ENCODE peak calls at places on chromosomes 3 and 15, in eight cellular contexts. Z is CD8-positive, alpha-beta memory T cell; B is tibial artery; J is mammary epithelial cell; C is H1; P is CD8-positive, alpha-beta T cell; S is AG04449; I is SK-N-MC. Y is an unnamed sample.

GRCh38 chr3:38455639-38456430 is 2.1 kb downstream of the ACVR2B start:
- DNase-seq in C (no peak), S (no peak), J (no peak), B (peak), I (no peak), Z (no peak), P (no peak), Y (no peak)

GRCh38 chr3:27326211-27326948 is 42.8 kb downstream of the NEK10 start:
- DNase-seq in B (no peak), I (no peak), J (peak), Z (no peak), P (no peak), C (no peak), S (peak), Y (no peak)

GRCh38 chr15:52558196-52558595 is 10.6 kb downstream of the ARPP19 start:
- DNase-seq in C (no peak), B (no peak), I (no peak), S (no peak), J (peak), Z (peak), P (no peak), Y (no peak)

GRCh38 chr15:69713726-69714559 is 261.3 kb downstream of the RPLP1 start:
- DNase-seq in Z (peak), I (no peak), P (peak), B (no peak), S (no peak), C (no peak), J (peak), Y (no peak)

GRCh38 chr15:69435980-69436379 is 16.6 kb upstream of the RPLP1 start:
- DNase-seq in S (no peak), Z (no peak), P (no peak), C (no peak), B (no peak), J (no peak), I (no peak), Y (no peak)

GRCh38 chr15:55834331-55834730 is 91.4 kb upstream of the PRTG start:
- DNase-seq in P (no peak), Z (no peak), I (no peak), B (no peak), C (no peak), J (no peak), S (no peak), Y (no peak)

GRCh38 chr3:189096092-189096491 is 75.7 kb upstream of the TPRG1 start:
- DNase-seq in Z (no peak), I (no peak), P (no peak), J (no peak), C (no peak), B (no peak), S (no peak), Y (no peak)

GRCh38 chr3:30428251-30428650 is 178.2 kb upstream of the TGFBR2 start:
- DNase-seq in Z (no peak), J (peak), I (no peak), B (no peak), S (no peak), C (no peak), P (no peak), Y (no peak)

GRCh38 chr15:28987337-28987736 is 101.6 kb downstream of the APBA2 start:
- DNase-seq in J (no peak), P (no peak), Z (no peak), S (no peak), C (no peak), I (no peak), B (no peak), Y (no peak)

GRCh38 chr3:195931582-195932273 is 23.4 kb upstream of the TNK2 start:
- DNase-seq in B (peak), P (no peak), J (no peak), C (no peak), S (no peak), I (no peak), Z (no peak), Y (no peak)

GRCh38 chr3:170467007-170467406 is 48.3 kb downstream of the CLDN11 start:
- DNase-seq in S (no peak), B (no peak), J (no peak), I (no peak), P (no peak), C (peak), Z (no peak), Y (no peak)

GRCh38 chr3:137692803-137693431 is 71.2 kb upstream of the SOX14 start:
- DNase-seq in J (peak), C (peak), I (no peak), P (no peak), S (no peak), Z (no peak), B (no peak), Y (no peak)

GRCh38 chr3:127366383-127366782 is 78.5 kb upstream of the PRR20G start:
- DNase-seq in C (no peak), B (no peak), I (no peak), Z (no peak), J (no peak), P (no peak), S (no peak), Y (no peak)

GRCh38 chr3:25902586-25902985 is 112.7 kb downstream of the OXSM start:
- DNase-seq in Z (no peak), J (no peak), S (no peak), P (no peak), C (no peak), I (no peak), B (no peak), Y (no peak)

GRCh38 chr3:123821920-123822319 is 62.2 kb downstream of the MYLK start:
- DNase-seq in J (no peak), C (no peak), P (no peak), S (no peak), Z (no peak), B (no peak), I (no peak), Y (no peak)

GRCh38 chr15:79989682-79990081 is 18.7 kb upstream of the BCL2A1 start:
- DNase-seq in J (peak), C (no peak), Z (no peak), S (no peak), I (no peak), B (no peak), P (no peak), Y (no peak)

GRCh38 chr15:51046799-51047449 is 47.8 kb downstream of the TNFAIP8L3 start:
- DNase-seq in Z (no peak), B (no peak), J (no peak), I (no peak), P (no peak), C (no peak), S (no peak), Y (no peak)

GRCh38 chr3:160225181-160226025 is at the start of gene C3orf80:
- DNase-seq in P (peak), Z (peak), B (peak), I (no peak), C (peak), J (peak), S (no peak), Y (peak)

GRCh38 chr3:124886168-124887051 is 755 bp downstream of the ITGB5 start:
- DNase-seq in S (no peak), I (no peak), P (no peak), C (peak), B (peak), Z (no peak), J (peak), Y (peak)

GRCh38 chr3:177810162-177810623 is 612.9 kb upstream of the TBL1XR1 start:
- DNase-seq in C (no peak), J (peak), S (peak), B (no peak), Z (no peak), I (no peak), P (no peak), Y (no peak)

GRCh38 chr3:186121968-186122367 is 13.1 kb upstream of the ETV5 start:
- DNase-seq in C (peak), P (no peak), J (peak), S (no peak), Z (no peak), B (no peak), I (no peak), Y (peak)

GRCh38 chr15:55796321-55796965 is 53.5 kb upstream of the PRTG start:
- DNase-seq in J (peak), B (no peak), P (no peak), I (no peak), C (no peak), S (no peak), Z (no peak), Y (no peak)

GRCh38 chr3:72763751-72764440 is 84.3 kb downstream of the SHQ1 start:
- DNase-seq in J (no peak), I (no peak), P (no peak), Z (no peak), S (no peak), B (no peak), C (no peak), Y (peak)

GRCh38 chr15:64703632-64703959 is 71.8 kb downstream of the RBPMS2 start:
- DNase-seq in Z (no peak), I (no peak), B (no peak), C (no peak), S (no peak), P (no peak), J (no peak), Y (no peak)

GRCh38 chr3:50275160-50275995 is 3.5 kb upstream of the LSMEM2 start:
- DNase-seq in B (no peak), S (no peak), I (no peak), Z (no peak), C (peak), P (no peak), J (no peak), Y (no peak)

GRCh38 chr15:34084086-34084485 is 17.6 kb downstream of the EMC7 start:
- DNase-seq in B (no peak), S (no peak), Z (no peak), I (no peak), J (no peak), C (no peak), P (no peak), Y (no peak)

GRCh38 chr3:156899951-156900350 is 73.8 kb downstream of the LEKR1 start:
- DNase-seq in P (no peak), C (no peak), J (no peak), B (no peak), I (no peak), Z (no peak), S (peak), Y (no peak)

GRCh38 chr15:80152896-80153876 is at the start of gene FAH:
- DNase-seq in J (peak), S (no peak), Z (peak), B (no peak), P (peak), C (peak), I (no peak), Y (peak)

GRCh38 chr15:59372352-59373211 is at the start of gene MYO1E:
- DNase-seq in J (peak), I (peak), P (peak), S (peak), Z (no peak), C (peak), B (peak), Y (peak)

GRCh38 chr15:37891754-37892368 is 42.6 kb upstream of the TMCO5A start:
- DNase-seq in S (no peak), P (no peak), Z (no peak), C (no peak), B (no peak), I (no peak), J (peak), Y (no peak)

GRCh38 chr15:69391046-69391757 is 22.9 kb upstream of the KIF23 start:
- DNase-seq in S (no peak), I (no peak), P (no peak), B (no peak), J (peak), C (peak), Z (no peak), Y (no peak)

GRCh38 chr15:34366271-34367043 is 539 bp downstream of the LPCAT4 start:
- DNase-seq in B (peak), C (peak), S (no peak), P (peak), I (no peak), Z (peak), J (peak), Y (peak)

GRCh38 chr3:144774897-144775296 is 803.3 kb downstream of the DIPK2A start:
- DNase-seq in P (no peak), Z (no peak), I (no peak), S (no peak), J (no peak), C (no peak), B (no peak), Y (no peak)

GRCh38 chr15:34799825-34800168 is 4.4 kb upstream of the ACTC1 start:
- DNase-seq in I (no peak), J (no peak), B (no peak), Z (no peak), C (no peak), S (no peak), P (no peak), Y (no peak)

GRCh38 chr15:90402230-90402629 is 14.2 kb downstream of the IQGAP1 start:
- DNase-seq in P (no peak), C (no peak), Z (no peak), I (no peak), J (peak), S (no peak), B (peak), Y (no peak)

GRCh38 chr15:90402806-90403205 is 14.8 kb downstream of the IQGAP1 start:
- DNase-seq in C (no peak), P (no peak), J (no peak), S (no peak), Z (no peak), I (no peak), B (no peak), Y (no peak)

GRCh38 chr15:90401499-90401898 is 13.5 kb downstream of the IQGAP1 start:
- DNase-seq in S (no peak), C (no peak), P (no peak), I (no peak), Z (no peak), J (no peak), B (no peak), Y (no peak)

GRCh38 chr15:90400759-90401314 is 12.8 kb downstream of the IQGAP1 start:
- DNase-seq in C (no peak), B (peak), P (peak), S (peak), I (peak), J (peak), Z (peak), Y (peak)

DNA sequence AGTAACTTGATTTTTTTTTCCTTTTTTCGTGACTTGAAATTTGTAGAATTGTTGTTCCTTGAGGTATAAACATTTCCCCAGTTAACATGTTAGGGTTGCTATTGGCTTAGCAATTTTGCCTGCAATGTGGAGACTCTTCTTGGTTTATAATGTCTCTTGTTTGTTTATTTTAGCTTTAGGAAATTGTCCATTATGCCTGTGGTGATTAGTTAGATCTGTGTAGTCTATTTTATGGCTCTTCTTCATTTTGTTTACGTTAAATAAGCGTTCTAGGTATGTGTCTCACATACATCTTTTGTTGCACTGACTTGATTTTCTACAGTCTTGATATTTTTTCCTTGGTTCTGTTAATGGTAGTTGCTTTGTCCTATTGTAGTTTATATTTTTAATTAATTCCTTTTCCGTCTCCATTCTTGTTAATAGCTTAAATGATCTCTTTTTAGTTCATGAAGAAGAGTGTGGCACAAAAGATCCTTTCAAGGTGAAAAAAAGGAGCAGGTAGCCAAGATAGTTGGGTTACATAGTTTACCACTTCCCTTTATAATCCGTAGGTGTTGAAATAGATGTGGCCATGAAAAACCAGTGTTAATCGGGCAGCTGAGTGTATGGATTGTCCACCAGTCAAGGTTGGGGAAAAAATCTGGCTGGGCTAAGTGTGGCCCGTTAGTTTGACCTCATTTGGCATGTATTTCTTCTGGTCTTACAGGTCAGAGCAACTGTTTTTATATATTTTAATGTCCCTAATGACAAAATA is 12.1 kb downstream of the IQGAP1 start:
- DNase-seq in I (no peak), J (peak), S (no peak), Z (no peak), B (no peak), P (no peak), C (no peak), Y (no peak)
- H3K4me3 ChIP-seq in I (peak), J (peak), S (no peak), Z (peak), B (peak), P (no peak), C (no peak), Y (no peak)

GRCh38 chr15:32636908-32637567 is 4.5 kb upstream of the SCG5 start:
- DNase-seq in Z (no peak), P (no peak), I (no peak), B (no peak), C (no peak), S (no peak), J (no peak), Y (no peak)

GRCh38 chr15:32642667-32643425 is 1.3 kb downstream of the SCG5 start:
- DNase-seq in P (no peak), Z (no peak), C (no peak), J (no peak), B (no peak), I (no peak), S (no peak), Y (no peak)

GRCh38 chr15:32643907-32644445 is 2.5 kb downstream of the SCG5 start:
- DNase-seq in P (no peak), B (no peak), Z (no peak), C (no peak), I (no peak), J (peak), S (no peak), Y (no peak)

GRCh38 chr15:32637704-32638103 is 3.8 kb upstream of the SCG5 start:
- DNase-seq in S (no peak), I (no peak), P (no peak), C (no peak), J (no peak), Z (no peak), B (no peak), Y (no peak)

DNA sequence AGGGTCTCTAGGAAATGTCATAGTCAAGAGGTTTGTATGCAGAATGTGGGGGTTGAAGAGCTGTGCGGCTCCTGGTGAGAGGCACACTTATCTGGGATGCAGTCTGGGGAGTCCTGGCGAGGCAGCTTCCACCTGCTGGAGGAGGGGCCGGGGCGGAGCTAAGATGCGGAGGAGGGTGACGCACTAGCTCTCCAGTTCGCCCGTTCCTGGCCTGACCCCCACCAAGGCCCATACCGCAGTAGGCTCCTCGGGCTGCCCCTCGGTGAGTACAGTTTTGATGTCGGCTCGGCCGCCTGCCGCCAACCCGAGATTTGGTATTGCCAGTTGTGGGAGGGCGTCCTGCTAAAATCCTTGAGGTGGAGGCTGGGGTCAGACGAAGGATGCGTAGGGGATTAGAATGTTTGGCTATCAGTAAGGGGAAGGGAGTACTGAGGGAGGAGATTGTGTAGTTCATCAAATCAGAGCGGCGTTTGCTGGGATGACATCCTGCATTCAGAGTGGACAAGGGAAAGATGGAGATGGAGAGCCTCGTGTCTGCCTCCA is at the start of gene SCG5:
- DNase-seq in Z (no peak), I (no peak), C (peak), P (no peak), J (no peak), B (no peak), S (no peak), Y (no peak)
- H3K4me3 ChIP-seq in Z (no peak), I (no peak), C (peak), P (no peak), J (no peak), B (peak), S (no peak), Y (no peak)

GRCh38 chr3:183178833-183179549 is 16.5 kb upstream of the LAMP3 start:
- DNase-seq in P (no peak), Z (no peak), I (no peak), S (no peak), B (no peak), C (peak), J (peak), Y (peak)
- H3K4me3 ChIP-seq in P (peak), Z (peak), I (peak), S (peak), B (peak), C (peak), J (peak), Y (peak)

DNA sequence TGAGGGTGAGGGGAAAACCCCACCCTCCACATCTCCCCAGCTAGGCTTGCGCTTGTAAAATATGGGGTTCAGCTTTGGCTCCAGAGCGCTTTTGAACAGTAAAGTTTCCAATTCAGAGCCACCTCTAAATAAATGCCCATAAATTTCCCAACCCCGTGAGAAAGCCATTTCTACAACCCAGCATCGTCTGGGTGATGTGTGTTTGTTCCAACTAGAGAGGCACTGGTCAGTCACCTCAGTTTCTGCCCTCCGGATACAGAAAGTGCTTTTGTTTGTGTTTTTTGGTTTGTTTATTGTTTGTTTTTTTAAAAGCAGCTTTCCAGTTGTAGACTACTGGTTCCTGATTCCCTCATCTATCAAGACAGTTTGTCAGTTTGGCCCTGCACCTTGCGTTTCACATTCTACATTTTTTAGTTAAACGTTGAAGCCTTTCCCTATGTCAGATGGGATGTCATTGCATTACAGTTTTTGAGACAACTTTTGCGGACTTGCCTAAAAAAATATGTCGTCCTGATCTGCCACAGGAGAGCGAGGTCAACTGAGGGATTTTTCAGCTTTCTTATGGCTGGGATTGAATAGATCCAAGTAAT is 15.0 kb upstream of the SOX2 start:
- DNase-seq in Z (no peak), S (no peak), J (no peak), I (no peak), P (no peak), B (no peak), C (no peak), Y (no peak)
- H3K4me3 ChIP-seq in Z (no peak), S (no peak), J (no peak), I (no peak), P (no peak), B (no peak), C (peak), Y (no peak)

DNA sequence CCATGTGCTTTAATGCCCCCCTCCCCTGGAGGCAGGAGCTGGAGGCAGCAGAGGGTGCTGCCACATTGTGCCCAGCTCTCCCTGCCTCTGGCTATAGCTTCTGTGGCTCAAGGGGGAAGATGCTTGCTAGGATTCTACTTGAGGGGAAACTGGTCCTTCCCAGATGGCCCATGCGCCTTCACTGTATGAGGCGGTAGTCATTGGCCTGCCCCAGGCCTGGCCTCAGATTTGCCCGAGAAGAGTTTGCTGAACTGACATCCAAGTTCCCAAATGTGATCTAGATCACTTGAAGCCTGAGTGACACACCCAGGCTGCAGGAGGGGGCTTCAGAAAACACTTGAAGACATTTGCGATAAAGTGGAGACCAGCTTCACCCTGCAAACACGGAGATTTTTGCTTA is 4.1 kb downstream of the SYNM start:
- DNase-seq in Z (no peak), S (no peak), I (no peak), C (no peak), B (no peak), J (no peak), P (no peak), Y (no peak)
- H3K4me3 ChIP-seq in Z (no peak), S (no peak), I (no peak), C (no peak), B (peak), J (no peak), P (no peak), Y (no peak)